ENCODE peak calls at places on chromosomes 7 and 10, in five cellular contexts. N is uterus, A is GM04504, V is upper lobe of right lung, U is T-helper 2 cell. H is an unnamed sample.

GRCh38 chr10:71623098-71623985 is 96.2 kb downstream of the C10orf105 start:
- DNase-seq in N (peak; percentile 39), A (no peak), V (no peak), U (no peak), H (no peak)

GRCh38 chr10:30313579-30314376 is 35.3 kb downstream of the MTPAP start:
- DNase-seq in N (no peak), A (no peak), V (no peak), U (no peak), H (no peak)

GRCh38 chr10:129547583-129547982 is 80.5 kb downstream of the MGMT start:
- DNase-seq in N (no peak), A (no peak), V (no peak), U (no peak), H (no peak)

GRCh38 chr10:48254745-48255144 is 19.8 kb downstream of the FRMPD2 start:
- DNase-seq in N (no peak), A (no peak), V (no peak), U (no peak), H (no peak)

GRCh38 chr10:62738916-62739315 is 65.6 kb upstream of the ADO start:
- DNase-seq in N (no peak), A (no peak), V (no peak), U (no peak), H (no peak)

GRCh38 chr10:75111906-75112703 is 649 bp downstream of the SAMD8 start:
- DNase-seq in N (peak; percentile 62), A (peak; percentile 18), V (no peak), U (peak; percentile 70), H (peak; percentile 64)

GRCh38 chr7:5491251-5492044 is 67.8 kb upstream of the TNRC18 start:
- DNase-seq in N (no peak), A (no peak), V (peak; percentile 76), U (no peak), H (no peak)

GRCh38 chr10:110498982-110499795 is 1.5 kb downstream of the DUSP5 start:
- DNase-seq in N (no peak), A (peak; percentile 54), V (no peak), U (peak; percentile 86), H (no peak)

GRCh38 chr7:27125986-27126394 is 4.6 kb downstream of the HOXA4 start:
- DNase-seq in N (no peak), A (no peak), V (no peak), U (no peak), H (no peak)

GRCh38 chr10:2798340-2798739 is 269.0 kb upstream of the PFKP start:
- DNase-seq in N (no peak), A (no peak), V (no peak), U (no peak), H (no peak)

GRCh38 chr10:122143238-122143841 is 127.8 kb upstream of the BTBD16 start:
- DNase-seq in N (no peak), A (no peak), V (no peak), U (no peak), H (no peak)

GRCh38 chr7:132469681-132470080 is 106.6 kb downstream of the PLXNA4 start:
- DNase-seq in N (no peak), A (no peak), V (no peak), U (no peak), H (no peak)

GRCh38 chr7:30925913-30926312 is 14.3 kb downstream of the AQP1 start:
- DNase-seq in N (no peak), A (no peak), V (peak; percentile 46), U (no peak), H (no peak)

GRCh38 chr10:88131561-88132139 is 268.2 kb downstream of the PTEN start:
- DNase-seq in N (peak; percentile 55), A (no peak), V (peak; percentile 72), U (no peak), H (no peak)

GRCh38 chr7:35004531-35005096 is 32.7 kb downstream of the DPY19L1 start:
- DNase-seq in N (no peak), A (no peak), V (no peak), U (no peak), H (no peak)

GRCh38 chr7:151091431-151091830 is 5.2 kb downstream of the AGAP3 start:
- DNase-seq in N (no peak), A (no peak), V (no peak), U (peak; percentile 40), H (no peak)